ENCODE peak calls at places on chromosomes 12 and 14, in five cellular contexts. N is GM06990, P is suprapubic skin, C is fibroblast of lung, E is testis. R is an unnamed sample.

GRCh38 chr14:32588448-32589320 is 259.6 kb downstream of the AKAP6 start:
- DNase-seq in N (no peak), E (no peak), C (peak), P (no peak), R (peak)

GRCh38 chr12:40376533-40377267 is 151.9 kb downstream of the LRRK2 start:
- DNase-seq in C (no peak), P (no peak), E (no peak), N (peak), R (no peak)

GRCh38 chr14:105420976-105421674 is 1.5 kb downstream of the MTA1 start:
- DNase-seq in E (no peak), N (no peak), P (no peak), C (no peak), R (no peak)

GRCh38 chr14:83291716-83292115 is 1758.1 kb upstream of the SEL1L start:
- DNase-seq in N (no peak), P (no peak), E (no peak), C (no peak), R (peak)

GRCh38 chr12:642633-643477 is 20.4 kb downstream of the NINJ2 start:
- DNase-seq in P (peak), C (peak), E (peak), N (peak), R (peak)

GRCh38 chr14:23653046-23653445 is 16.9 kb downstream of the DHRS2 start:
- DNase-seq in E (no peak), P (no peak), C (no peak), N (no peak), R (no peak)

GRCh38 chr14:38198425-38198824 is 9.3 kb upstream of the SSTR1 start:
- DNase-seq in C (no peak), N (no peak), E (no peak), P (no peak), R (no peak)

GRCh38 chr14:82911930-82912329 is 1378.3 kb upstream of the SEL1L start:
- DNase-seq in N (no peak), C (no peak), P (no peak), E (no peak), R (no peak)

GRCh38 chr14:39016733-39017095 is 86.3 kb downstream of the SEC23A start:
- DNase-seq in C (no peak), E (no peak), P (no peak), N (no peak), R (no peak)

GRCh38 chr14:50766338-50766886 is 64.5 kb downstream of the NIN start:
- DNase-seq in N (no peak), C (peak), E (no peak), P (no peak), R (peak)

GRCh38 chr14:79091381-79091963 is 921.3 kb downstream of the NRXN3 start:
- DNase-seq in E (no peak), C (no peak), P (no peak), N (no peak), R (peak)

GRCh38 chr12:124497658-124498057 is 69.8 kb downstream of the NCOR2 start:
- DNase-seq in C (peak), N (no peak), E (peak), P (peak), R (peak)

GRCh38 chr12:108801736-108802665 is 55.4 kb downstream of the SSH1 start:
- DNase-seq in N (no peak), E (no peak), P (no peak), C (peak), R (peak)

GRCh38 chr12:78888583-78888982 is 24.0 kb downstream of the SYT1 start:
- DNase-seq in E (no peak), N (peak), C (no peak), P (no peak), R (peak)

GRCh38 chr12:79098530-79098929 is 234.0 kb downstream of the SYT1 start:
- DNase-seq in N (no peak), E (no peak), C (peak), P (no peak), R (peak)

GRCh38 chr12:76113800-76114757 is 29.6 kb upstream of the NAP1L1 start:
- DNase-seq in E (peak), N (no peak), C (no peak), P (no peak), R (no peak)

GRCh38 chr14:81402123-81402495 is 2.0 kb upstream of the STON2 start:
- DNase-seq in P (no peak), N (no peak), E (no peak), C (peak), R (peak)

GRCh38 chr14:81464253-81465001 is 64.3 kb upstream of the STON2 start:
- DNase-seq in P (no peak), C (peak), N (peak), E (peak), R (peak)

GRCh38 chr12:76346236-76346635 is 2.0 kb downstream of the BBS10 start:
- DNase-seq in C (peak), N (no peak), E (no peak), P (no peak), R (peak)

GRCh38 chr12:94266796-94267529 is 118.6 kb downstream of the PLXNC1 start:
- DNase-seq in P (peak), N (no peak), C (peak), E (no peak), R (peak)

GRCh38 chr14:95096476-95096875 is 60.9 kb downstream of the DICER1 start:
- DNase-seq in P (no peak), C (no peak), E (no peak), N (no peak), R (no peak)

GRCh38 chr12:46371718-46372130 is 849 bp downstream of the SLC38A2 start:
- DNase-seq in C (peak), P (peak), E (peak), N (no peak), R (peak)

GRCh38 chr14:83096092-83096491 is 1562.4 kb upstream of the SEL1L start:
- DNase-seq in P (no peak), N (no peak), C (peak), E (no peak), R (peak)

GRCh38 chr12:3078086-3078820 is 1.1 kb downstream of the TSPAN9 start:
- DNase-seq in N (no peak), E (no peak), C (no peak), P (no peak), R (no peak)

GRCh38 chr14:68160269-68160668 is 340.7 kb downstream of the RAD51B start:
- DNase-seq in C (no peak), E (no peak), P (no peak), N (no peak), R (no peak)
- H3K4me3 ChIP-seq in C (no peak), E (no peak), P (no peak), N (no peak), R (no peak)

DNA sequence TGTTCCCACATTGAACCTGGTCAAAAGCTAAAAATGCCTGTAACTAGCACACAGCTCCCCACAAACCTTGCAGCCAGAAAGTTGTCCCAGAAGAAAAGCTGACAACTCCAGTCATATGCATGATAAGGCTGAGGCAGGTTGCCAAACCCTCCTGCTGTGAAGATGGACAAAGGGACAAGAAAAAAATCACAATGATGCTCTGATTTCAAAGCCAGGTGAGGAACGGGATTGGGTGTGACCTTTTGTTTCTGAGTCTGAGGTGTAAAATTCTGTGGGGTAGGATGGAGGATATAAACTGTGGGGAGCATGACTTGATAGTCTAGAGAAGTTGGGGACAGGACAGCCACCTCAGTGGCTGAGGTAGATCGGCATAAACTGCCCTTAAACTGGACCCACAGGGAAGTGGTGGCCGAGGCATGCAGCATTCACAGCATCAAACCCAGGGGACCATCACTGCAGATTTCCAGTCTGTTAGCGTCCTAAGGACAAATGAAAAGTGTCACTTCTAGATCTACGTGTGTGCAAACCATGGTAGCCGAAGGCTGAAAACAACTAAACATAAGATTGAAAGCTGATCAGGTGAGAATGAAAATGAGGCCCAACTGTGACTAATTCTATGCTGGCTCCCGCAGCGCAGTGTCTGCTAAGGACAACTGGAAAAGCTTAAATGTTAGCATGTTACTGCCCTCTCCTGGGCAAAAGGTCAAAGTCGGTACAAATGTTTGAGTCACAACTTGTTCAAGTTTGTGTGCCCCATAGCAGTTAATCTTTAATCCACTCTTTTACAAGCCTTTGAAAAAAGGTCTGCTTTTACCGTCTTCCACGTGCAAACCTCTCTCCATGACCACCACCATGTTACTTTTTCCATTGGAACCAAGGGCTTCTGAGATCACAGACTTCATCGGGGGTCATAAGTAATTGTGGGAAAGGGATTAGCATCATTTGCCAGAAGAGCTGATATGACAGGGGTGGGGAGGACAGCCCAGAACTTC is 39.8 kb downstream of the GRIN2B start:
- DNase-seq in C (peak), P (no peak), E (peak), N (no peak), R (peak)
- TF ChIP-seq CTCF in C (peak), P (no peak), E (no peak), N (peak), R (no peak)

DNA sequence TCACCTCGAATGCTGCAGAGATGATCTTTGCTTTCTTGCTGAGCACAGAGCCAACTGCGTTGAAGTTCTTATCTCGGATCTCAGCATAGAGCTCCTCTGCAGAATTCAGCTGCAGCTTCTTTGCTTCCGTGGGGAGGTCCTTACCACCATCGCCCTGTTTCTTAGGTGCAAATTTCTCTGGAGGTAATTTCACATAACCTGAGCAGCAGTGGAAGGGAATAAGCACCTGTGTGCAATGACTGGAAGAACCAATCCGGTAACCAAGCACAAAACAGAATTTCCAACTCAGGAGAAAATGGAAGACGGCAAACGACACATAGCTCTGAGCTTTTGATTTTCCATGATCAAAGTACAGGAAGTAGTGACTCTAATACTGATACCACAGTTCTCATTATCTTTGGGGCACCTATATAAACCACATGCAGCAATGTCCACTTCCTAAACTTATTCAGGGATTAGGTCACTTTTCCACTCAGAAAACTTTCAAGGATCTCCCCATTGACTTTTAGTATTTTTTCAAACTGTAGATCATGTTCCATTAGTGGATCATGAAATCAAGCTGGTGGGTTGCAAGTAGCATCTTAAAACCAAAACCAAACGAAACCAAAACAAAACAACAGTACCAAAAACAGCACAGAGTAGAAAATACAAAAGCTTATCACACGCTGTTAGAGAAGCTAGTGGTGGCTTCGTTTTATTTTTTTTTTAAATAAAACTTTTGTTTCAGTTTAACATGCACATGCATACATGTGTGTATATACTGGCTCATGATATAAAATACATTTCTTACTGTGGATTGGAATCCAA is 18.9 kb upstream of the DIABLO start:
- DNase-seq in P (no peak), C (no peak), E (no peak), N (no peak), R (no peak)
- H3K4me3 ChIP-seq in P (no peak), C (no peak), E (no peak), N (no peak), R (no peak)

DNA sequence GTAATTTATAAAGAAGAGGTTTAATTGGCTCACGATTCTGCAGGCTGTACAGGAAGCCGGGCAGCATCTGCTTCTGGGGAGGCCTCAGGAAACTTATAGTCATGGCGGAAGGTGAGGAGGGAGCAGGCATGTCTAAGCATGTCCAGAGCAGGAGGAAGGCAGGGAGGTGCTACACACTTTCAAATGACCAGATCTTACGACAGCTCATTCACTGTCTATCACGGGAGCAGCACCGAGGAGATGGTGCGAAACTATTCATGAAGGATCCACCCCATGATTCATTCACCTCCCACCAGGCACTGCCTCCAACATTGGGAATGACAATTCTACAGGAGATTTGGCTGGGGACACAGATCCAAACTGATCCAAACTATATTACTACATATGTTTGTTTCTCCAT is 10.0 kb downstream of the SFSWAP start:
- DNase-seq in N (no peak), C (peak), E (no peak), P (no peak), R (peak)
- TF ChIP-seq CTCF in N (no peak), C (no peak), E (no peak), P (no peak), R (no peak)

R was measured in choroid plexus epithelial cell.